ENCODE peak calls at places on chromosomes 1 and 21, in seven cellular contexts. M is transverse colon, Y is mucosa of descending colon, D is mammary epithelial cell, Q is cardiac muscle cell, Z is colonic mucosa, G is psoas muscle. O is an unnamed sample.
A peak's percentile ranks its signal among the peaks of the same experiment; 100 is the strongest.

GRCh38 chr1:171226757-171227370 is 21.4 kb upstream of the FMO1 start:
- DNase-seq in M (peak; percentile 47), Y (no peak), D (peak; percentile 55), Q (peak; percentile 91), Z (peak; percentile 48), G (no peak), O (no peak)

GRCh38 chr1:56171670-56172069 is 407.7 kb downstream of the PLPP3 start:
- DNase-seq in M (no peak), Y (no peak), D (no peak), Q (no peak), Z (no peak), G (no peak), O (no peak)

GRCh38 chr1:91997607-91998195 is 32.1 kb upstream of the EPHX4 start:
- DNase-seq in M (peak; percentile 21), Y (no peak), D (peak; percentile 40), Q (peak; percentile 75), Z (peak; percentile 34), G (no peak), O (no peak)

GRCh38 chr1:200971955-200972711 is 51.4 kb downstream of the KIF21B start:
- DNase-seq in M (peak; percentile 66), Y (peak; percentile 79), D (peak; percentile 6), Q (peak; percentile 79), Z (peak; percentile 72), G (peak; percentile 77), O (peak; percentile 76)

GRCh38 chr1:41383094-41383852 is 22.0 kb downstream of the FOXO6 start:
- DNase-seq in M (no peak), Y (no peak), D (no peak), Q (peak; percentile 74), Z (no peak), G (peak; percentile 54), O (no peak)

GRCh38 chr1:74689800-74690696 is 16.5 kb upstream of the ERICH3 start:
- DNase-seq in M (peak; percentile 15), Y (no peak), D (peak; percentile 46), Q (peak; percentile 74), Z (peak; percentile 49), G (no peak), O (peak; percentile 65)

GRCh38 chr21:45906196-45906805 is 75.3 kb upstream of the COL6A1 start:
- DNase-seq in M (no peak), Y (no peak), D (no peak), Q (no peak), Z (no peak), G (peak; percentile 23), O (no peak)

GRCh38 chr1:228667224-228667623 is 68.1 kb upstream of the RHOU start:
- DNase-seq in M (no peak), Y (no peak), D (no peak), Q (no peak), Z (no peak), G (no peak), O (no peak)

GRCh38 chr1:39646232-39647081 is 7.0 kb upstream of the HEYL start:
- DNase-seq in M (peak; percentile 36), Y (peak; percentile 35), D (no peak), Q (peak; percentile 87), Z (peak; percentile 24), G (peak; percentile 89), O (no peak)

GRCh38 chr1:4630561-4630960 is 23.8 kb upstream of the AJAP1 start:
- DNase-seq in M (no peak), Y (no peak), D (no peak), Q (no peak), Z (no peak), G (no peak), O (no peak)
- H3K9me3 ChIP-seq in M (no peaks in the 10 kb centered on the region), Y (no peaks in the 10 kb centered on the region), D (no peaks in the 10 kb centered on the region), Q (no peaks in the 10 kb centered on the region), Z (no peaks in the 10 kb centered on the region), G (no peaks in the 10 kb centered on the region), O (no peaks in the 10 kb centered on the region)

GRCh38 chr1:67020765-67021164 is 33.2 kb downstream of the SLC35D1 start:
- DNase-seq in M (no peak), Y (no peak), D (no peak), Q (no peak), Z (no peak), G (no peak), O (no peak)
- H3K9me3 ChIP-seq in M (no peaks in the 10 kb centered on the region), Y (no peaks in the 10 kb centered on the region), D (no peaks in the 10 kb centered on the region), Q (no peaks in the 10 kb centered on the region), Z (no peaks in the 10 kb centered on the region), G (no peaks in the 10 kb centered on the region), O (no peaks in the 10 kb centered on the region)

GRCh38 chr1:5478961-5479360 is 513.3 kb downstream of the NPHP4 start:
- DNase-seq in M (no peak), Y (no peak), D (no peak), Q (no peak), Z (no peak), G (no peak), O (no peak)
- H3K9me3 ChIP-seq in M (no peaks in the 10 kb centered on the region), Y (no peaks in the 10 kb centered on the region), D (peaks cover 29% of the 10 kb centered on the region), Q (no peaks in the 10 kb centered on the region), Z (no peaks in the 10 kb centered on the region), G (no peaks in the 10 kb centered on the region), O (no peaks in the 10 kb centered on the region)

DNA sequence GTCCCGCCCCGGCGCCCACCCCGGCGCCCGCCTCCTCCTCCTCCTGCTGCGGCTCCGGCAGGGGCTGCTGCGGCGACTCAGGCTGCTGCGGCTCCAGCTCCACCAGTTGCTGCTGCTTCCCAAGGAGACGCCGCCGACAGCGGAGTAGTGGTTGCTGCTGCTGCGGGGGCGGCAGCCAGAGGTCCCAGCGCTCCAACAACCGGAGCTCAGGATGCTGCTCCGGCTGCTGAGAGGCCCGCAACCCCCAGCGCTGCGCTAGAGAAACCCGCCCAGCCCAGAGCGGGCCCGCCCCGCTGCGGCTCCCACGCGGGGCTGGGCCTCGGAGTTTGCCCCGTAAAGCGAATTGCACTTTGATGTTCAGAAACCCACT is 1.2 kb downstream of the CRCT1 start:
- DNase-seq in M (no peak), Y (peak; percentile 24), D (peak; percentile 46), Q (peak; percentile 23), Z (no peak), G (no peak), O (no peak)
- H3K9me3 ChIP-seq in M (no peaks in the 10 kb centered on the region), Y (no peaks in the 10 kb centered on the region), D (no peaks in the 10 kb centered on the region), Q (no peaks in the 10 kb centered on the region), Z (no peaks in the 10 kb centered on the region), G (no peaks in the 10 kb centered on the region), O (no peaks in the 10 kb centered on the region)

GRCh38 chr21:40185208-40185607 is 318.0 kb downstream of the PCP4 start:
- DNase-seq in M (no peak), Y (no peak), D (no peak), Q (no peak), Z (no peak), G (no peak), O (no peak)
- H3K9me3 ChIP-seq in M (no peaks in the 10 kb centered on the region), Y (no peaks in the 10 kb centered on the region), D (no peaks in the 10 kb centered on the region), Q (no peaks in the 10 kb centered on the region), Z (no peaks in the 10 kb centered on the region), G (no peaks in the 10 kb centered on the region), O (peaks cover 4% of the 10 kb centered on the region)